ENCODE peak calls at places on chromosomes 16 and 17, in ten cellular contexts. C is RPMI7951, Y is midbrain, I is body of pancreas, W is KBM-7, E is Caco-2, Q is A673, J is RPMI8226, S is AG09319, V is B cell. H is an unnamed sample.

GRCh38 chr17:45149669-45150603 is 1.7 kb downstream of the HEXIM1 start:
- DNase-seq in C (peak; percentile 52), Y (peak; percentile 65), I (peak; percentile 72), W (peak; percentile 57), E (peak; percentile 58), Q (no peak), J (peak; percentile 66), S (no peak), V (peak; percentile 39), H (peak; percentile 62)

GRCh38 chr17:58344791-58345157 is 7.2 kb downstream of the SUPT4H1 start:
- DNase-seq in C (no peak), Y (no peak), I (no peak), W (peak; percentile 59), E (no peak), Q (no peak), J (peak; percentile 85), S (no peak), V (peak; percentile 72), H (peak; percentile 48)

GRCh38 chr16:84091460-84091859 is 25.3 kb downstream of the MBTPS1 start:
- DNase-seq in C (no peak), Y (no peak), I (no peak), W (no peak), E (no peak), Q (no peak), J (no peak), S (no peak), V (no peak), H (no peak)

GRCh38 chr17:4221899-4222659 is 41.7 kb downstream of the ANKFY1 start:
- DNase-seq in C (no peak), Y (no peak), I (no peak), W (no peak), E (no peak), Q (no peak), J (no peak), S (no peak), V (no peak), H (no peak)

GRCh38 chr17:9158545-9159452 is 137.5 kb downstream of the NTN1 start:
- DNase-seq in C (no peak), Y (no peak), I (no peak), W (no peak), E (no peak), Q (no peak), J (no peak), S (no peak), V (no peak), H (no peak)

GRCh38 chr17:79045001-79045729 is 21.2 kb downstream of the C1QTNF1 start:
- DNase-seq in C (no peak), Y (no peak), I (no peak), W (no peak), E (no peak), Q (no peak), J (no peak), S (no peak), V (no peak), H (no peak)

GRCh38 chr17:63564562-63564961 is 14.3 kb downstream of the DCAF7 start:
- DNase-seq in C (no peak), Y (no peak), I (no peak), W (no peak), E (no peak), Q (no peak), J (no peak), S (no peak), V (no peak), H (no peak)

GRCh38 chr17:44969144-44969780 is 1.2 kb upstream of the C1QL1 start:
- DNase-seq in C (no peak), Y (no peak), I (no peak), W (no peak), E (no peak), Q (no peak), J (no peak), S (no peak), V (no peak), H (no peak)

GRCh38 chr16:3839402-3840184 is 40.9 kb downstream of the CREBBP start:
- DNase-seq in C (no peak), Y (no peak), I (no peak), W (no peak), E (no peak), Q (no peak), J (no peak), S (no peak), V (no peak), H (no peak)

GRCh38 chr16:31869511-31870201 is 4.0 kb upstream of the ZNF267 start:
- DNase-seq in C (peak; percentile 82), Y (peak; percentile 26), I (no peak), W (peak; percentile 93), E (no peak), Q (peak; percentile 51), J (peak; percentile 67), S (no peak), V (peak; percentile 80), H (peak; percentile 74)

GRCh38 chr17:57285681-57286080 is 29.4 kb downstream of the MSI2 start:
- DNase-seq in C (no peak), Y (no peak), I (no peak), W (no peak), E (no peak), Q (no peak), J (no peak), S (no peak), V (no peak), H (no peak)

GRCh38 chr16:57773019-57773418 is 29.3 kb downstream of the KIFC3 start:
- DNase-seq in C (no peak), Y (no peak), I (peak; percentile 46), W (no peak), E (no peak), Q (no peak), J (no peak), S (no peak), V (no peak), H (no peak)

GRCh38 chr16:67833035-67833417 is 9.1 kb upstream of the THAP11 start:
- DNase-seq in C (peak; percentile 66), Y (no peak), I (no peak), W (no peak), E (no peak), Q (no peak), J (no peak), S (peak; percentile 14), V (no peak), H (no peak)

GRCh38 chr17:73342057-73342522 is 30.3 kb upstream of the CDC42EP4 start:
- DNase-seq in C (peak; percentile 87), Y (peak; percentile 94), I (peak; percentile 72), W (no peak), E (no peak), Q (peak; percentile 88), J (peak; percentile 43), S (peak; percentile 84), V (no peak), H (no peak)

GRCh38 chr16:4306439-4307214 is 9.2 kb upstream of the GLIS2 start:
- DNase-seq in C (no peak), Y (no peak), I (no peak), W (peak; percentile 68), E (no peak), Q (no peak), J (peak; percentile 88), S (no peak), V (peak; percentile 43), H (peak; percentile 31)

GRCh38 chr16:68070811-68071546 is 14.2 kb upstream of the NFATC3 start:
- DNase-seq in C (no peak), Y (no peak), I (no peak), W (no peak), E (no peak), Q (no peak), J (no peak), S (no peak), V (no peak), H (peak; percentile 33)

GRCh38 chr16:74605746-74606520 is 981 bp downstream of the GLG1 start:
- DNase-seq in C (no peak), Y (peak; percentile 37), I (no peak), W (no peak), E (no peak), Q (no peak), J (peak; percentile 26), S (no peak), V (no peak), H (no peak)

GRCh38 chr16:49649013-49649785 is 206.7 kb downstream of the ZNF423 start:
- DNase-seq in C (peak; percentile 20), Y (no peak), I (no peak), W (no peak), E (no peak), Q (no peak), J (peak; percentile 39), S (no peak), V (no peak), H (no peak)

GRCh38 chr17:11608396-11608795 is 10.1 kb downstream of the DNAH9 start:
- DNase-seq in C (no peak), Y (no peak), I (peak; percentile 64), W (no peak), E (peak; percentile 24), Q (peak; percentile 22), J (no peak), S (no peak), V (no peak), H (no peak)

GRCh38 chr16:85166281-85166680 is 54.0 kb upstream of the CIBAR2 start:
- DNase-seq in C (no peak), Y (no peak), I (no peak), W (no peak), E (no peak), Q (no peak), J (peak; percentile 0), S (no peak), V (no peak), H (no peak)

GRCh38 chr17:732788-733720 is 658 bp downstream of the TLCD3A start:
- DNase-seq in C (peak; percentile 30), Y (peak; percentile 42), I (peak; percentile 67), W (peak; percentile 52), E (peak; percentile 21), Q (peak; percentile 33), J (no peak), S (no peak), V (peak; percentile 37), H (peak; percentile 5)

GRCh38 chr16:53504665-53505064 is 1.7 kb upstream of the AKTIP start:
- DNase-seq in C (peak; percentile 84), Y (no peak), I (no peak), W (no peak), E (no peak), Q (no peak), J (no peak), S (no peak), V (no peak), H (no peak)

GRCh38 chr17:79287743-79288142 is 213.1 kb downstream of the ENGASE start:
- DNase-seq in C (no peak), Y (no peak), I (no peak), W (no peak), E (no peak), Q (no peak), J (no peak), S (no peak), V (no peak), H (no peak)

GRCh38 chr16:27786881-27787625 is 237.1 kb downstream of the KATNIP start:
- DNase-seq in C (no peak), Y (no peak), I (no peak), W (no peak), E (no peak), Q (no peak), J (no peak), S (no peak), V (no peak), H (no peak)

GRCh38 chr16:48478418-48478817 is 93.2 kb upstream of the SIAH1 start:
- DNase-seq in C (no peak), Y (no peak), I (no peak), W (no peak), E (no peak), Q (no peak), J (no peak), S (no peak), V (no peak), H (no peak)

GRCh38 chr16:53707671-53708070 is 3.7 kb downstream of the FTO start:
- DNase-seq in C (no peak), Y (no peak), I (no peak), W (no peak), E (no peak), Q (peak; percentile 33), J (no peak), S (no peak), V (no peak), H (no peak)

GRCh38 chr17:66689192-66689591 is 145.7 kb upstream of the CACNG5 start:
- DNase-seq in C (peak; percentile 53), Y (no peak), I (no peak), W (peak; percentile 41), E (no peak), Q (no peak), J (no peak), S (no peak), V (no peak), H (no peak)

GRCh38 chr17:9090641-9091096 is 69.4 kb downstream of the NTN1 start:
- DNase-seq in C (no peak), Y (peak; percentile 52), I (no peak), W (no peak), E (no peak), Q (no peak), J (no peak), S (no peak), V (no peak), H (no peak)